ENCODE peak calls at places on chromosomes 7 and 10, in seven cellular contexts. One of them, this sample, is unnamed.

GRCh38 chr10:125209591-125210373 is 49.4 kb upstream of the CTBP2 start:
- DNase-seq in NCI-H774: no peak
- DNase-seq in midbrain: peak; percentile 6
- DNase-seq in activated T-helper 1 cell treated with anti-CD3 and anti-CD28 coated beads, Interleukin-2, amount 50 U/mL, for 16 hours: no peak
- DNase-seq in SW 1271: no peak
- DNase-seq in A549: no peak
- DNase-seq in transverse colon: no peak
- DNase-seq in this sample: no peak

GRCh38 chr7:137886706-137887105 is 39.9 kb upstream of the DGKI start:
- DNase-seq in A549: no peak
- DNase-seq in SW 1271: no peak
- DNase-seq in NCI-H774: no peak
- DNase-seq in midbrain: no peak
- DNase-seq in activated T-helper 1 cell treated with anti-CD3 and anti-CD28 coated beads, Interleukin-2, amount 50 U/mL, for 16 hours: no peak
- DNase-seq in transverse colon: no peak
- DNase-seq in this sample: no peak

GRCh38 chr10:42998481-42999384 is 78.1 kb upstream of the RET start:
- DNase-seq in NCI-H774: no peak
- DNase-seq in SW 1271: no peak
- DNase-seq in transverse colon: no peak
- DNase-seq in midbrain: no peak
- DNase-seq in A549: no peak
- DNase-seq in activated T-helper 1 cell treated with anti-CD3 and anti-CD28 coated beads, Interleukin-2, amount 50 U/mL, for 16 hours: no peak
- DNase-seq in this sample: no peak

GRCh38 chr7:125481323-125481722 is 551.7 kb upstream of the POT1 start:
- DNase-seq in A549: no peak
- DNase-seq in midbrain: no peak
- DNase-seq in transverse colon: no peak
- DNase-seq in NCI-H774: no peak
- DNase-seq in activated T-helper 1 cell treated with anti-CD3 and anti-CD28 coated beads, Interleukin-2, amount 50 U/mL, for 16 hours: no peak
- DNase-seq in SW 1271: no peak
- DNase-seq in this sample: no peak

GRCh38 chr10:64863836-64864235 is 1342.6 kb downstream of the REEP3 start:
- DNase-seq in activated T-helper 1 cell treated with anti-CD3 and anti-CD28 coated beads, Interleukin-2, amount 50 U/mL, for 16 hours: no peak
- DNase-seq in midbrain: no peak
- DNase-seq in A549: no peak
- DNase-seq in SW 1271: no peak
- DNase-seq in transverse colon: no peak
- DNase-seq in NCI-H774: no peak
- DNase-seq in this sample: no peak

GRCh38 chr7:25216837-25217236 is 11.4 kb downstream of the NPVF start:
- DNase-seq in SW 1271: peak; percentile 43
- DNase-seq in transverse colon: no peak
- DNase-seq in midbrain: peak; percentile 75
- DNase-seq in activated T-helper 1 cell treated with anti-CD3 and anti-CD28 coated beads, Interleukin-2, amount 50 U/mL, for 16 hours: no peak
- DNase-seq in NCI-H774: peak; percentile 60
- DNase-seq in A549: peak; percentile 52
- DNase-seq in this sample: peak; percentile 38

GRCh38 chr7:124762611-124763143 is 2.9 kb downstream of the GPR37 start:
- DNase-seq in transverse colon: peak; percentile 25
- DNase-seq in midbrain: peak; percentile 86
- DNase-seq in activated T-helper 1 cell treated with anti-CD3 and anti-CD28 coated beads, Interleukin-2, amount 50 U/mL, for 16 hours: no peak
- DNase-seq in NCI-H774: no peak
- DNase-seq in SW 1271: no peak
- DNase-seq in A549: no peak
- DNase-seq in this sample: no peak

GRCh38 chr7:54709283-54709682 is 49.7 kb downstream of the SEC61G start:
- DNase-seq in NCI-H774: no peak
- DNase-seq in transverse colon: no peak
- DNase-seq in midbrain: no peak
- DNase-seq in activated T-helper 1 cell treated with anti-CD3 and anti-CD28 coated beads, Interleukin-2, amount 50 U/mL, for 16 hours: no peak
- DNase-seq in A549: no peak
- DNase-seq in SW 1271: no peak
- DNase-seq in this sample: no peak

GRCh38 chr7:30389793-30390192 is 88.8 kb downstream of the NOD1 start:
- DNase-seq in midbrain: no peak
- DNase-seq in activated T-helper 1 cell treated with anti-CD3 and anti-CD28 coated beads, Interleukin-2, amount 50 U/mL, for 16 hours: no peak
- DNase-seq in SW 1271: no peak
- DNase-seq in A549: no peak
- DNase-seq in NCI-H774: no peak
- DNase-seq in transverse colon: no peak
- DNase-seq in this sample: no peak

GRCh38 chr10:119139464-119140067 is 25.9 kb downstream of the SFXN4 start:
- DNase-seq in transverse colon: no peak
- DNase-seq in NCI-H774: no peak
- DNase-seq in midbrain: no peak
- DNase-seq in A549: peak; percentile 59
- DNase-seq in SW 1271: peak; percentile 11
- DNase-seq in activated T-helper 1 cell treated with anti-CD3 and anti-CD28 coated beads, Interleukin-2, amount 50 U/mL, for 16 hours: peak; percentile 19
- DNase-seq in this sample: peak; percentile 11

This sample was measured in neuronal stem cell.